ENCODE peak calls at places on chromosomes 1 and 21, in ten cellular contexts. N, A, L, Z, V, P, I, E, F and X are unnamed samples.

GRCh38 chr1:1440941-1441888 is 5.7 kb downstream of the VWA1 start:
- DNase-seq in L (peak; percentile 56), N (peak; percentile 72), A (peak; percentile 57), I (no peak), E (no peak), V (peak; percentile 71), F (peak; percentile 91), Z (peak; percentile 79), P (peak; percentile 43), X (peak; percentile 58)

GRCh38 chr1:24759492-24759891 is 14.2 kb downstream of the CLIC4 start:
- DNase-seq in E (no peak), V (no peak), Z (no peak), I (no peak), P (no peak), F (no peak), L (no peak), A (no peak), N (no peak), X (no peak)

GRCh38 chr1:207277241-207277640 is 44.2 kb upstream of the CD55 start:
- DNase-seq in Z (no peak), A (no peak), I (no peak), N (no peak), P (no peak), V (no peak), L (no peak), E (no peak), F (no peak), X (no peak)

GRCh38 chr1:64623750-64624445 is 121.0 kb upstream of the RAVER2 start:
- DNase-seq in N (no peak), I (no peak), A (no peak), V (no peak), E (no peak), F (no peak), P (no peak), L (no peak), Z (no peak), X (no peak)

GRCh38 chr1:17895401-17895800 is 140.3 kb downstream of the ACTL8 start:
- DNase-seq in F (no peak), N (no peak), I (no peak), L (no peak), Z (no peak), A (no peak), P (no peak), E (no peak), V (no peak), X (no peak)

GRCh38 chr1:222224576-222224975 is 323.3 kb downstream of the HHIPL2 start:
- DNase-seq in E (no peak), I (no peak), L (no peak), Z (no peak), N (no peak), F (no peak), V (no peak), P (no peak), A (no peak), X (no peak)

GRCh38 chr21:33197546-33197945 is 32.2 kb upstream of the IFNAR2 start:
- DNase-seq in N (no peak), V (no peak), A (no peak), E (no peak), P (peak; percentile 25), I (no peak), L (no peak), Z (no peak), F (no peak), X (no peak)

GRCh38 chr21:44838951-44839350 is 21.1 kb upstream of the SUMO3 start:
- DNase-seq in F (no peak), L (no peak), P (no peak), I (no peak), V (no peak), N (no peak), E (no peak), Z (no peak), A (no peak), X (no peak)

GRCh38 chr1:7960867-7961198 is 678 bp upstream of the PARK7 start:
- DNase-seq in V (no peak), I (no peak), L (no peak), Z (no peak), E (no peak), P (no peak), A (no peak), F (no peak), N (no peak), X (no peak)

GRCh38 chr1:1324084-1324523 is 356 bp downstream of the INTS11 start:
- DNase-seq in P (no peak), L (no peak), N (no peak), F (no peak), A (no peak), Z (no peak), I (no peak), V (no peak), E (no peak), X (no peak)

GRCh38 chr1:164446020-164446419 is 113.0 kb upstream of the PBX1 start:
- DNase-seq in F (no peak), A (no peak), V (no peak), N (no peak), I (no peak), P (no peak), L (no peak), E (no peak), Z (no peak), X (no peak)

GRCh38 chr1:185636848-185637247 is 97.3 kb upstream of the HMCN1 start:
- DNase-seq in Z (no peak), L (no peak), P (no peak), N (no peak), I (no peak), E (no peak), V (no peak), A (no peak), F (no peak), X (peak; percentile 11)

GRCh38 chr1:97353094-97353493 is 567.7 kb downstream of the DPYD start:
- DNase-seq in E (no peak), A (no peak), P (no peak), L (no peak), Z (no peak), I (no peak), N (no peak), V (no peak), F (no peak), X (no peak)